ENCODE peak calls at places on chromosomes 2 and 18, in five cellular contexts. F, T, Y, L and D are unnamed samples.

GRCh38 chr2:178949151-178949550 is 100.8 kb downstream of the CCDC141 start:
- DNase-seq in T (no peak), F (no peak), L (no peak), Y (no peak), D (no peak)

GRCh38 chr2:12044857-12045256 is 298.4 kb downstream of the LPIN1 start:
- DNase-seq in Y (no peak), T (no peak), L (no peak), F (no peak), D (no peak)

GRCh38 chr2:120428748-120429147 is 82.8 kb downstream of the INHBB start:
- DNase-seq in T (no peak), Y (no peak), L (no peak), F (no peak), D (no peak)

GRCh38 chr2:202122975-202123765 is 50.1 kb downstream of the KIAA2012 start:
- DNase-seq in T (no peak), L (no peak), Y (no peak), F (no peak), D (no peak)

GRCh38 chr2:219737270-219737691 is 109.9 kb downstream of the SLC4A3 start:
- DNase-seq in L (no peak), Y (no peak), F (no peak), T (no peak), D (no peak)

GRCh38 chr2:122081743-122082142 is 326.3 kb downstream of the TSN start:
- DNase-seq in L (no peak), Y (no peak), T (no peak), F (peak), D (no peak)

GRCh38 chr2:216192931-216193330 is 83.8 kb downstream of the XRCC5 start:
- DNase-seq in Y (no peak), T (no peak), L (no peak), F (no peak), D (no peak)

GRCh38 chr2:25286025-25286400 is 55.7 kb downstream of the DNMT3A start:
- DNase-seq in F (no peak), L (peak), Y (no peak), T (peak), D (no peak)

GRCh38 chr2:37604716-37605115 is 66.7 kb downstream of the CDC42EP3 start:
- DNase-seq in Y (no peak), L (no peak), T (no peak), F (no peak), D (peak)

GRCh38 chr18:27862056-27862682 is 314.8 kb downstream of the CDH2 start:
- DNase-seq in F (no peak), Y (no peak), L (no peak), T (no peak), D (no peak)

GRCh38 chr18:44954256-44954655 is 273.6 kb downstream of the SETBP1 start:
- DNase-seq in T (no peak), Y (no peak), F (peak), L (no peak), D (no peak)

GRCh38 chr2:231330311-231330710 is 65.2 kb upstream of the B3GNT7 start:
- DNase-seq in Y (no peak), F (no peak), L (no peak), T (no peak), D (no peak)

GRCh38 chr18:62389761-62390481 is 64.8 kb downstream of the TNFRSF11A start:
- DNase-seq in Y (no peak), F (no peak), T (no peak), L (no peak), D (no peak)

GRCh38 chr2:31962757-31963361 is 47.9 kb downstream of the MEMO1 start:
- DNase-seq in F (no peak), T (no peak), L (peak), Y (no peak), D (no peak)

GRCh38 chr18:37343542-37343851 is 222.1 kb downstream of the CELF4 start:
- DNase-seq in F (no peak), Y (no peak), L (no peak), T (no peak), D (no peak)

GRCh38 chr18:28357785-28358401 is 181.0 kb upstream of the CDH2 start:
- DNase-seq in Y (no peak), T (no peak), L (no peak), F (no peak), D (peak)

GRCh38 chr18:77052297-77052645 is 80.3 kb downstream of the MBP start:
- DNase-seq in Y (no peak), L (no peak), F (no peak), T (no peak), D (no peak)

GRCh38 chr2:108553181-108553919 is 19.1 kb downstream of the LIMS1 start:
- DNase-seq in F (no peak), L (no peak), Y (no peak), T (no peak), D (no peak)

GRCh38 chr2:190578158-190579057 is 43.9 kb upstream of the NEMP2 start:
- DNase-seq in T (no peak), L (no peak), F (no peak), Y (no peak), D (peak)

GRCh38 chr2:238101891-238102841 is 2.0 kb downstream of the ESPNL start:
- DNase-seq in L (no peak), F (no peak), Y (no peak), T (peak), D (no peak)

GRCh38 chr18:50473896-50474295 is 86.0 kb upstream of the MAPK4 start:
- DNase-seq in Y (no peak), F (peak), T (no peak), L (no peak), D (no peak)

GRCh38 chr2:88165604-88166003 is 4.5 kb upstream of the THNSL2 start:
- DNase-seq in F (no peak), T (no peak), L (no peak), Y (no peak), D (no peak)

GRCh38 chr2:226995625-226996041 is 159.8 kb downstream of the RHBDD1 start:
- DNase-seq in L (no peak), T (peak), Y (no peak), F (no peak), D (peak)

GRCh38 chr2:177782613-177783012 is 290.0 kb downstream of the PDE11A start:
- DNase-seq in Y (no peak), F (no peak), L (no peak), T (no peak), D (no peak)

GRCh38 chr18:3995476-3996102 is 459.5 kb downstream of the DLGAP1 start:
- DNase-seq in L (peak), Y (no peak), F (peak), T (peak), D (no peak)

GRCh38 chr2:137706786-137707613 is 257.3 kb upstream of the HNMT start:
- DNase-seq in L (no peak), T (no peak), F (no peak), Y (no peak), D (no peak)

GRCh38 chr2:120381661-120382060 is 35.7 kb downstream of the INHBB start:
- DNase-seq in T (no peak), Y (no peak), L (no peak), F (no peak), D (no peak)

GRCh38 chr2:71778514-71779305 is 325.3 kb downstream of the DYSF start:
- DNase-seq in F (no peak), Y (no peak), L (no peak), T (peak), D (no peak)

GRCh38 chr2:6186332-6187100 is 494.3 kb downstream of the SOX11 start:
- DNase-seq in Y (no peak), T (no peak), L (no peak), F (no peak), D (no peak)

GRCh38 chr2:71547616-71548285 is 94.4 kb downstream of the DYSF start:
- DNase-seq in L (no peak), F (no peak), Y (no peak), T (peak), D (no peak)

GRCh38 chr18:58615150-58616132 is 13.4 kb downstream of the ALPK2 start:
- DNase-seq in F (no peak), Y (no peak), L (peak), T (peak), D (no peak)

GRCh38 chr2:43059183-43059897 is 167.1 kb downstream of the ZFP36L2 start:
- DNase-seq in F (peak), L (peak), Y (no peak), T (peak), D (peak)